ENCODE peak calls at places on chromosomes 5 and 9, in eight cellular contexts. W, R, C, M, T, Q, J and G are unnamed samples.

GRCh38 chr5:150658699-150659265 is 2.3 kb upstream of the MYOZ3 start:
- DNase-seq in W (no peak), R (no peak), C (no peak), M (no peak), T (no peak), Q (no peak), J (no peak), G (no peak)

GRCh38 chr9:124498040-124498439 is 9.2 kb downstream of the NR5A1 start:
- DNase-seq in W (no peak), R (no peak), C (no peak), M (no peak), T (no peak), Q (no peak), J (no peak), G (no peak)

GRCh38 chr9:1173211-1173610 is 123.1 kb downstream of the DMRT2 start:
- DNase-seq in W (no peak), R (peak), C (peak), M (peak), T (no peak), Q (no peak), J (no peak), G (peak)

GRCh38 chr5:68884893-68885292 is 208.9 kb upstream of the SLC30A5 start:
- DNase-seq in W (no peak), R (no peak), C (no peak), M (no peak), T (no peak), Q (peak), J (no peak), G (no peak)

GRCh38 chr9:16321461-16322119 is 548.9 kb downstream of the BNC2 start:
- DNase-seq in W (peak), R (peak), C (no peak), M (no peak), T (no peak), Q (peak), J (no peak), G (peak)

GRCh38 chr9:74444389-74444788 is 52.7 kb upstream of the RORB start:
- DNase-seq in W (no peak), R (no peak), C (no peak), M (no peak), T (no peak), Q (no peak), J (no peak), G (no peak)

GRCh38 chr5:76104027-76104426 is 20.8 kb downstream of the SV2C start:
- DNase-seq in W (peak), R (no peak), C (peak), M (peak), T (peak), Q (peak), J (peak), G (peak)

GRCh38 chr5:178502401-178503100 is 87.6 kb downstream of the COL23A1 start:
- DNase-seq in W (no peak), R (no peak), C (no peak), M (no peak), T (no peak), Q (no peak), J (no peak), G (peak)

GRCh38 chr9:114313186-114313585 is 9.7 kb upstream of the ORM1 start:
- DNase-seq in W (no peak), R (no peak), C (no peak), M (no peak), T (no peak), Q (no peak), J (no peak), G (peak)

GRCh38 chr9:127388856-127389238 is 8.1 kb upstream of the SLC2A8 start:
- DNase-seq in W (no peak), R (no peak), C (no peak), M (no peak), T (no peak), Q (no peak), J (no peak), G (no peak)

GRCh38 chr9:34957492-34958410 is at the start of gene PHF24:
- DNase-seq in W (peak), R (no peak), C (no peak), M (no peak), T (no peak), Q (no peak), J (peak), G (peak)

GRCh38 chr9:137138058-137138697 is 776 bp upstream of the GRIN1 start:
- DNase-seq in W (peak), R (no peak), C (no peak), M (no peak), T (no peak), Q (no peak), J (no peak), G (no peak)

GRCh38 chr5:74016373-74016772 is 390.4 kb downstream of the ARHGEF28 start:
- DNase-seq in W (peak), R (no peak), C (no peak), M (no peak), T (no peak), Q (no peak), J (no peak), G (no peak)

GRCh38 chr5:5221731-5222130 is 81.6 kb downstream of the ADAMTS16 start:
- DNase-seq in W (no peak), R (no peak), C (peak), M (no peak), T (peak), Q (no peak), J (no peak), G (peak)

GRCh38 chr5:142422426-142422825 is 97.6 kb upstream of the SPRY4 start:
- DNase-seq in W (no peak), R (no peak), C (peak), M (no peak), T (peak), Q (peak), J (no peak), G (peak)

GRCh38 chr5:58462623-58463230 is 2.8 kb upstream of the PLK2 start:
- DNase-seq in W (peak), R (no peak), C (peak), M (peak), T (peak), Q (peak), J (peak), G (peak)

GRCh38 chr9:108468364-108468763 is 387.4 kb downstream of the ACTL7B start:
- DNase-seq in W (peak), R (no peak), C (no peak), M (peak), T (peak), Q (peak), J (peak), G (no peak)

GRCh38 chr5:43193171-43193951 is 1.3 kb downstream of the NIM1K start:
- DNase-seq in W (peak), R (no peak), C (peak), M (no peak), T (peak), Q (peak), J (peak), G (peak)

GRCh38 chr5:67244345-67244793 is 47.8 kb upstream of the CD180 start:
- DNase-seq in W (no peak), R (peak), C (no peak), M (no peak), T (no peak), Q (peak), J (no peak), G (no peak)

GRCh38 chr9:81097167-81097566 is 592.2 kb downstream of the TLE1 start:
- DNase-seq in W (no peak), R (no peak), C (no peak), M (no peak), T (no peak), Q (no peak), J (no peak), G (no peak)

GRCh38 chr9:108291586-108291932 is 564.2 kb downstream of the ACTL7B start:
- DNase-seq in W (no peak), R (no peak), C (no peak), M (no peak), T (no peak), Q (no peak), J (no peak), G (no peak)

GRCh38 chr5:87074934-87075541 is 192.6 kb upstream of the RASA1 start:
- DNase-seq in W (peak), R (no peak), C (no peak), M (no peak), T (no peak), Q (no peak), J (no peak), G (no peak)

GRCh38 chr9:135415586-135415985 is 64.0 kb upstream of the PPP1R26 start:
- DNase-seq in W (no peak), R (no peak), C (no peak), M (no peak), T (no peak), Q (no peak), J (no peak), G (no peak)

GRCh38 chr5:58491216-58491892 is at the start of gene GAPT:
- DNase-seq in W (no peak), R (no peak), C (no peak), M (no peak), T (no peak), Q (no peak), J (no peak), G (no peak)

GRCh38 chr5:10103098-10103497 is 146.6 kb downstream of the ATPSCKMT start:
- DNase-seq in W (no peak), R (no peak), C (no peak), M (no peak), T (no peak), Q (no peak), J (no peak), G (no peak)
- TF ChIP-seq CTCF in W (no peak), R (no peak), C (no peak), M (no peak), T (no peak), Q (no peak), J (no peak), G (no peak)

GRCh38 chr5:139872052-139872766 is 76.6 kb downstream of the PSD2 start:
- DNase-seq in W (no peak), R (no peak), C (no peak), M (no peak), T (no peak), Q (no peak), J (no peak), G (no peak)
- TF ChIP-seq CTCF in W (no peak), R (no peak), C (peak), M (no peak), T (peak), Q (no peak), J (peak), G (no peak)

DNA sequence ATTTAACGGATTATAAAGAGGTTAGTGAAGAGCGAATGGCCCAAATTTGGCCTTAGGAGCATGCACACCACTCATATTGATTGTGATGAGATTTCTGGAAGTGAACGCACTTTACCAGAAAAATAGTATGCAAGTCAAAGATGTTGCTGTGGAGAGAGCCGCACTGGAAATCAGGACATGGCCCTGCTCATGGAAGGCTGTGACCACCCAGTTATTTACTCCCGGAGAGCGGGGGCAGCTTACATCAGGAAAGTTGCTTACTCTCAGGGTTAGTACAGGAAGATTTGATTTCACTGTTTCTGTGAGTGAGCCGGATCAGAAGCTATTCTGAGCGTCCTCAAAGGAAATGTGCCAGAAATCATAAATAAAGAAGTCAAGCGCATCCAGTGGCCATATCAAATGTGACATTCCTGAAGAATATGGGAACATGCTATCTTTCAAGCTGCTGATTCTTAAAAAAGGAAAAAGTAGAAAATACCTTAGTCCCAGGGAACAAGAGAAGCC is 42.9 kb upstream of the STRBP start:
- DNase-seq in W (no peak), R (no peak), C (no peak), M (no peak), T (no peak), Q (no peak), J (no peak), G (no peak)
- TF ChIP-seq CTCF in W (no peak), R (no peak), C (no peak), M (no peak), T (no peak), Q (no peak), J (no peak), G (no peak)

GRCh38 chr5:35919191-35919590 is 19.2 kb downstream of the CAPSL start:
- DNase-seq in W (peak), R (no peak), C (peak), M (no peak), T (peak), Q (peak), J (no peak), G (peak)
- TF ChIP-seq CTCF in W (no peak), R (no peak), C (no peak), M (no peak), T (no peak), Q (no peak), J (no peak), G (no peak)

GRCh38 chr9:129841071-129841470 is 5.8 kb downstream of the USP20 start:
- DNase-seq in W (no peak), R (no peak), C (no peak), M (no peak), T (no peak), Q (no peak), J (no peak), G (no peak)
- TF ChIP-seq CTCF in W (no peak), R (no peak), C (no peak), M (no peak), T (no peak), Q (no peak), J (no peak), G (no peak)

DNA sequence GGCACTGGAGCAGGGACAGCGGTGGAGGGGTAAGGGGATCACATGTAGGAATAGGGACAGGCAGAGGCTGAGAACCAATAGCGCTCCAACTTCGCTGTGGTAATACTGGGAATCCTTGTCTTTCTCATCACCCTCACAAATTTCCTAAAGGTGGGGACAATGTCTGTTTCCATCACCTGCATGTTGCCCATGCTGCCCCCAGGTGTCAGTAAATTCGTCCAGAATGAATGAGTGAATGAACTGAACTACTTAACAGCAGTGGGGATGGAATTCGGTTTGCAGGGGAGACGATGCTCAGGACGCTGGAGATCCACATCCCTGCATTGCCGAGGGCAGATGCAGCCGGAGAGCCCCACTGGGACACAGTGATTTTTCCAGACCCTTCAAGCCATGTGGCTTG is 129.9 kb downstream of the PDZD2 start:
- DNase-seq in W (no peak), R (no peak), C (no peak), M (no peak), T (no peak), Q (no peak), J (no peak), G (no peak)
- TF ChIP-seq CTCF in W (no peak), R (no peak), C (no peak), M (no peak), T (no peak), Q (no peak), J (no peak), G (no peak)

GRCh38 chr5:163696270-163696887 is 191.0 kb downstream of the MAT2B start:
- DNase-seq in W (peak), R (peak), C (peak), M (peak), T (peak), Q (peak), J (peak), G (peak)
- TF ChIP-seq CTCF in W (peak), R (peak), C (peak), M (peak), T (peak), Q (peak), J (no peak), G (peak)